ENCODE peak calls at places on chromosome 3, in six cellular contexts. V, J, Y, D, F and W are unnamed samples.

GRCh38 chr3:73576995-73577394 is 47.7 kb downstream of the PDZRN3 start:
- DNase-seq in F (no peak), Y (no peak), D (no peak), V (no peak), J (no peak), W (no peak)

GRCh38 chr3:150450906-150451305 is 42.8 kb downstream of the TSC22D2 start:
- DNase-seq in J (no peak), F (no peak), D (no peak), V (no peak), Y (no peak), W (no peak)

GRCh38 chr3:128878011-128878457 is 1.4 kb upstream of the ACAD9 start:
- DNase-seq in F (no peak), Y (no peak), D (no peak), J (no peak), V (no peak), W (no peak)

GRCh38 chr3:25259871-25260270 is 168.2 kb upstream of the RARB start:
- DNase-seq in D (no peak), V (no peak), F (no peak), J (peak; percentile 8), Y (no peak), W (no peak)

GRCh38 chr3:187567741-187568140 is 102.5 kb downstream of the SST start:
- DNase-seq in F (no peak), D (no peak), Y (no peak), V (no peak), J (peak; percentile 26), W (no peak)

GRCh38 chr3:164451083-164451910 is 627.0 kb downstream of the SI start:
- DNase-seq in Y (no peak), V (no peak), D (no peak), J (no peak), F (no peak), W (no peak)

GRCh38 chr3:144273611-144274010 is 302.0 kb downstream of the DIPK2A start:
- DNase-seq in V (no peak), D (no peak), J (peak; percentile 74), Y (no peak), F (no peak), W (peak; percentile 1)

GRCh38 chr3:178520436-178520835 is 15.8 kb upstream of the KCNMB2 start:
- DNase-seq in J (no peak), V (no peak), D (no peak), F (no peak), Y (no peak), W (no peak)

GRCh38 chr3:128433630-128434185 is 33.0 kb downstream of the DNAJB8 start:
- DNase-seq in J (no peak), D (no peak), V (no peak), F (no peak), Y (no peak), W (no peak)

GRCh38 chr3:30639937-30640336 is 33.5 kb downstream of the TGFBR2 start:
- DNase-seq in D (no peak), V (no peak), J (no peak), F (no peak), Y (peak; percentile 55), W (no peak)

GRCh38 chr3:100928638-100929428 is 64.4 kb downstream of the ABI3BP start:
- DNase-seq in J (peak; percentile 91), Y (no peak), V (no peak), F (no peak), D (no peak), W (no peak)

GRCh38 chr3:122577409-122578028 is at the start of gene PARP15:
- DNase-seq in F (no peak), D (no peak), J (peak; percentile 40), V (no peak), Y (peak; percentile 77), W (peak; percentile 41)

GRCh38 chr3:159080821-159081220 is 279.0 kb downstream of the MFSD1 start:
- DNase-seq in Y (no peak), V (no peak), D (no peak), J (no peak), F (no peak), W (no peak)

GRCh38 chr3:73469331-73469730 is 155.4 kb downstream of the PDZRN3 start:
- DNase-seq in Y (no peak), D (no peak), J (peak; percentile 60), V (no peak), F (no peak), W (no peak)

GRCh38 chr3:183375337-183375736 is 53.1 kb downstream of the MCF2L2 start:
- DNase-seq in V (no peak), F (no peak), D (no peak), Y (no peak), J (no peak), W (no peak)

GRCh38 chr3:172201136-172201989 is 162.0 kb downstream of the FNDC3B start:
- DNase-seq in D (peak; percentile 70), F (no peak), V (no peak), J (peak; percentile 61), Y (no peak), W (no peak)

GRCh38 chr3:129577356-129577755 is 29.1 kb downstream of the PLXND1 start:
- DNase-seq in J (peak; percentile 64), F (no peak), D (no peak), Y (no peak), V (no peak), W (no peak)

GRCh38 chr3:12859840-12860239 is 18.5 kb upstream of the RPL32 start:
- DNase-seq in J (no peak), D (no peak), V (no peak), F (no peak), Y (no peak), W (no peak)

DNA sequence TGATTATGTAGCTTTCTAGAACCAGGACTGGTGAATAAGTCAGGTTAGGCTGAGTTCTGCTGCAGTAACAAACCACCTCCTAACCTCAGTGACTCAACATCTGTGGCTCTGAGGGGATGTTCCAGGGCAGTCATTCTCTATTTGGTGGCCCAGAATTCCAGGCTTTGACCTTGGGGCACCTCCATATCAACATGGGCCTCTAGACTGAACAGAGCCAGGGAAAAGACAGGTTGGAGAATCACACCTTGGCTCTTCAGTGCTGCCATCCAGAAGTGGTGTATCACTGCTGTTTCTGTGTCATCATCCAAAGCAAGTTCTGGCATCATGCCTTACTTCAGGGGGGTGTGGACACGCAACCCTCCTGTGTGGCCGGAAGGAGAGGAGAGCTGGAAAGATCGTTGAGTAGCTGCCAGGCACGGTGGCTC is 15.3 kb downstream of the ZBTB47 start:
- DNase-seq in D (no peak), F (no peak), Y (no peak), J (peak; percentile 35), V (no peak), W (no peak)
- TF ChIP-seq CTCF in D (no peak), F (no peak), Y (no peak), J (no peak), V (no peak), W (no peak)

GRCh38 chr3:115085197-115085865 is 61.8 kb downstream of the ZBTB20 start:
- DNase-seq in J (peak; percentile 33), F (no peak), V (no peak), Y (no peak), D (no peak), W (no peak)
- TF ChIP-seq CTCF in J (peak; percentile 27), F (peak; percentile 58), V (peak; percentile 47), Y (no peak), D (no peak), W (peak; percentile 48)

GRCh38 chr3:133540896-133541674 is 32.4 kb upstream of the CDV3 start:
- DNase-seq in Y (peak; percentile 40), D (no peak), J (peak; percentile 77), V (no peak), F (peak; percentile 56), W (no peak)
- TF ChIP-seq CTCF in Y (no peak), D (no peak), J (no peak), V (no peak), F (no peak), W (no peak)

GRCh38 chr3:44862221-44862637 is 517 bp downstream of the TMEM42 start:
- DNase-seq in F (no peak), D (no peak), V (no peak), J (no peak), Y (no peak), W (no peak)

GRCh38 chr3:44867421-44868111 is 5.9 kb downstream of the TMEM42 start:
- DNase-seq in V (no peak), J (no peak), Y (no peak), F (no peak), D (no peak), W (no peak)

GRCh38 chr3:44860117-44860516 is 1.6 kb upstream of the TMEM42 start:
- DNase-seq in D (no peak), J (no peak), Y (no peak), V (no peak), F (no peak), W (no peak)

GRCh38 chr3:44865272-44866005 is 3.7 kb downstream of the TMEM42 start:
- DNase-seq in F (no peak), Y (no peak), D (no peak), V (no peak), J (peak; percentile 41), W (no peak)

GRCh38 chr3:44861412-44862220 is at the start of gene TMEM42:
- DNase-seq in V (peak; percentile 82), Y (peak; percentile 94), D (peak; percentile 89), J (peak; percentile 97), F (peak; percentile 78), W (peak; percentile 88)
- TF ChIP-seq CTCF in V (no peak), Y (peak; percentile 6), D (no peak), J (peak; percentile 30), F (no peak), W (no peak)

DNA sequence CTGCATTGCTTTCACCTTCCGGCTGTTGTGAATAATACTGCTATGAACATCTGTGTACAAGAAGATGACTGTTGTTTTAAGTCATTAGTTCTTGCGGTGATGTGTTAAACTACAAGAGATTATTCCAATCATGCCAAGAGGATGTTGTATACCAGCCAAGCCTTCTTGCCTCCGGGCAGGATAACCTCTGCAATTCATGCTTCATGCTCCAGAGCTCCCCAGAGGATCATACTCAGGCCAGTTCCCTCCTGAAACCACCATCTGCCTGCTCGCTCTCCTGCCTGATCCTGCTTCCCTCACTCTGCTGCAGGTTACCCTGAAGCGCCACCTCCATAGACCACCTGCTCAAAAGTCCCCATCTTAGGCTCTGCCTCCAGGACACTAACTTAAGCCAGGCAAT is 187.1 kb upstream of the PROK2 start:
- DNase-seq in D (no peak), Y (no peak), J (peak; percentile 81), V (no peak), F (no peak), W (no peak)
- TF ChIP-seq CTCF in D (no peak), Y (no peak), J (no peak), V (no peak), F (no peak), W (no peak)